ENCODE peak calls at places on chromosomes 4 and X, in five cellular contexts. V is H9, Q is mesendoderm, G is IMR-90, W is mesenchymal stem cell. A is an unnamed sample.

GRCh38 chrX:36867143-36867542 is 141.0 kb upstream of the FAM47C start:
- DNase-seq in G (peak), Q (peak), W (peak), V (no peak), A (peak)

GRCh38 chr4:57426779-57427395 is 316.7 kb upstream of the IGFBP7 start:
- DNase-seq in W (peak), G (peak), V (peak), Q (peak), A (peak)

GRCh38 chrX:82813671-82814078 is 694.4 kb upstream of the POU3F4 start:
- DNase-seq in G (peak), W (peak), Q (peak), V (no peak), A (no peak)

GRCh38 chr4:38782452-38783108 is at the start of gene TLR10:
- DNase-seq in G (peak), V (peak), W (peak), Q (peak), A (peak)

GRCh38 chrX:145826466-145826865 is 8.8 kb downstream of the SLITRK2 start:
- DNase-seq in W (no peak), Q (no peak), V (no peak), G (no peak), A (no peak)

GRCh38 chr4:5790546-5790857 is 79.5 kb downstream of the EVC start:
- DNase-seq in G (no peak), W (no peak), V (no peak), Q (no peak), A (no peak)

GRCh38 chrX:97685753-97686152 is 802.0 kb downstream of the RPA4 start:
- DNase-seq in W (peak), V (no peak), Q (peak), G (peak), A (no peak)

GRCh38 chrX:8374041-8374825 is 90.4 kb upstream of the VCX3B start:
- DNase-seq in G (no peak), Q (peak), W (no peak), V (no peak), A (no peak)

GRCh38 chr4:156575430-156576073 is 396.0 kb downstream of the PDGFC start:
- DNase-seq in W (no peak), Q (peak), V (peak), G (no peak), A (no peak)

GRCh38 chrX:39859991-39860861 is 237.5 kb downstream of the BCOR start:
- DNase-seq in Q (peak), W (peak), V (peak), G (peak), A (peak)

GRCh38 chrX:130083107-130083490 is 27.2 kb downstream of the ELF4 start:
- DNase-seq in W (no peak), G (no peak), V (no peak), Q (peak), A (no peak)

GRCh38 chrX:150913511-150913910 is 15.0 kb upstream of the CD99L2 start:
- DNase-seq in W (peak), Q (no peak), G (peak), V (no peak), A (no peak)

GRCh38 chrX:74133156-74133796 is 170.7 kb upstream of the ZCCHC13 start:
- DNase-seq in W (peak), G (peak), Q (peak), V (no peak), A (peak)

GRCh38 chr4:38235338-38235737 is 275.1 kb downstream of the PTTG2 start:
- DNase-seq in V (no peak), W (no peak), Q (no peak), G (no peak), A (no peak)

GRCh38 chr4:54090804-54091623 is 8.9 kb upstream of the GSX2 start:
- DNase-seq in V (peak), G (peak), W (peak), Q (no peak), A (no peak)

GRCh38 chr4:137650051-137650450 is 117.8 kb upstream of the PCDH18 start:
- DNase-seq in V (no peak), W (peak), G (peak), Q (no peak), A (no peak)

GRCh38 chr4:108029731-108030130 is 40.0 kb downstream of the HADH start:
- DNase-seq in W (peak), V (no peak), G (peak), Q (no peak), A (no peak)

GRCh38 chr4:94758700-94759399 is 1.1 kb downstream of the BMPR1B start:
- DNase-seq in V (peak), Q (peak), G (no peak), W (peak), A (peak)

GRCh38 chr4:180059216-180059881 is 2183.9 kb upstream of the TENM3 start:
- DNase-seq in G (no peak), V (peak), W (peak), Q (peak), A (peak)

GRCh38 chrX:94743478-94743877 is 1069.5 kb downstream of the FAM133A start:
- DNase-seq in G (no peak), W (no peak), Q (no peak), V (no peak), A (no peak)

GRCh38 chrX:118116308-118117068 is at the start of gene KLHL13:
- DNase-seq in G (peak), V (peak), W (no peak), Q (peak), A (peak)

GRCh38 chr4:62210521-62210920 is 1010.4 kb downstream of the ADGRL3 start:
- DNase-seq in V (no peak), W (peak), G (no peak), Q (no peak), A (no peak)

GRCh38 chr4:82555279-82555678 is 6.5 kb downstream of the TMEM150C start:
- DNase-seq in Q (peak), V (no peak), W (no peak), G (no peak), A (no peak)

GRCh38 chr4:154234576-154234975 is 257.0 kb downstream of the DCHS2 start:
- DNase-seq in G (no peak), Q (no peak), V (no peak), W (no peak), A (no peak)

GRCh38 chrX:153611298-153612095 is 12.6 kb upstream of the CCNQ start:
- DNase-seq in V (no peak), G (no peak), W (no peak), Q (no peak), A (no peak)

GRCh38 chr4:80751200-80751599 is 279.3 kb upstream of the BMP3 start:
- DNase-seq in Q (peak), V (peak), G (no peak), W (no peak), A (no peak)

GRCh38 chr4:25792200-25792791 is 70.5 kb downstream of the SEL1L3 start:
- DNase-seq in G (no peak), Q (peak), W (no peak), V (peak), A (no peak)

DNA sequence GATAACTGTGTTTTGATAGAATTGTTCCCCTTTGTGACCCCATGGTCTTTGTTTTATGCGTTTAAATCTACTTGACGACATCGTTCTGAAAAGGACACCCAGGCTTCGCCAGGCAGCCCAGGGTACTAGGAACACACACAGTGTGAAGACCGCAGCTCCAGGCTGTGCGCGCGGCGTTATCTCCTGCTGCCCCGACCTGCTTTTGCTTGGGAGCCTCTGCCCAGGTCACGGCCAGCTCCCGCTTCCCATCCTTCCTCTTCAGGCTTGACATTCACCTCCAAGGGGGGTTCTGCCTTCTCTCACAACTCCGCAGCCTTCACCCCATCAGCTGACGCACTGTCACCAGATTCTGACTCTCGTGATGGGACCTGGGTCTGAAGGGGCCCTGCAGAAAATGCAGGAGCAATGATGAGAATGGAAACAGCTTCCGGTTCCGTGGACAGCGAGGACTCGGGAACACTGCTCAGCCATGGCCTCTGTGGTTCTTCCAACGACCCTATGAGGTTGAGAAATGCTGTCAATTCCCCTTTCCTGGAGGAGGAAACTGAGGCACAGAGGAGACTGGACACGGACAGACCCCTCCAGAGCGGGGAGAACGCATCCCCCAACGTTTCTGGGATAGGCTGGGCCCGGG is 536 bp upstream of the HTRA3 start:
- DNase-seq in Q (no peak), G (no peak), W (no peak), V (no peak), A (no peak)
- H3K4ac ChIP-seq in Q (no peak), G (peak), W (peak), V (no peak), A (no peak)

GRCh38 chr4:48271048-48271452 is 1.4 kb upstream of the TEC start:
- DNase-seq in G (no peak), Q (peak), V (no peak), W (no peak), A (no peak)

GRCh38 chr4:48271626-48272025 is 2.0 kb upstream of the TEC start:
- DNase-seq in W (no peak), Q (no peak), V (no peak), G (no peak), A (no peak)

GRCh38 chr4:48270516-48270897 is 869 bp upstream of the TEC start:
- DNase-seq in G (no peak), Q (no peak), W (no peak), V (no peak), A (no peak)

GRCh38 chr4:48268956-48269860 is at the start of gene TEC:
- DNase-seq in V (peak), G (no peak), Q (peak), W (peak), A (peak)

DNA sequence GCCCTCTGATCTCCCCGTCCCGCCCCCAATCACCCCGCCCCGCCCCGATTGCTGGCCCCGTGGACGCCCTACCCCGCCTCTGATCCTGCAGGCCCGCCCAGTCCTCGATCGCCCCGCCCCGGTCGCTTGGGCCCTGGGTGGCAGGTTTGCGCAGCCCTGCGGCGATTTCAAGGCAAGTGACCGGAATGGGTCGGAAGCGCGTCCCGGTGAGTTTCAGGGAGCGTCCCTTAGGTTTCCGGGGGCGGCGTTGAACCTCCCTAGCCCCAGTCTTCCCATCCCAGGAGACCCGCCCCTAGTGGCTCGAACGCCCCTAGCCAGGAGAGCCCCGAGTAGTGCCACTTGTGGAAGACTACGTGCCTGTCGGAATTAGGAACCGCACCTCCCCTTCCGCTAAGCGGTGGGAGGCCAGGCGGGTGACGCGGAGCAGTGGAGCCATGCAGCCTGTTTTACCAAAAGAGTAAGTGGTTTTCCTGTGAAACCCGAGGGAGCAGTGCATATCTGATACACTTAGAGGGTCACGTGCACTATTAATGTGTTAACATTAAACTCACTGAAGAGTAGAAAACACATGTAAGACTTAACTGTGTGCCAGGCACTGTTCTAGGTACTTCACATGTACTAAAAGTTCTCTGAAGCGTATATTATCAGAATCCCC is 350 bp upstream of the TEC start:
- DNase-seq in V (peak), W (peak), G (peak), Q (peak), A (peak)
- H3K4ac ChIP-seq in V (no peak), W (no peak), G (peak), Q (no peak), A (no peak)

DNA sequence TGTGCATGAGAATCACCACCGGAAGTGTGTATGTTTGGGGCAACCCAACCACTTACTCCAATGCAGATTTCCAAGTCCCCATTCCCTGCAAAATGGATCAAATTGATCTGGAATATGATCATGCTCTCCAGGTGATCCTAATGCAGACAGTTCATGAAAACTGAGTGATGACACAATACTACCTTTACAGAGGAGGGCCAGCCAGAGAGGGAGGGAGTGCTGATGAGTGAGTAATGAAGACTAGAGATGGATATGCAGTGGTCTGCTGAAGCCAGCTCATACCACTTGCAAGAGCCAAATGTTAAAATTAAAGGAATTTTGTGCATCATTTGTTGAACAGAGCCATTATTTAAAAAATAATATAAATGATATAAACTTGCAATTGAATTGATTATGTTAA is 10.2 kb upstream of the CPE start:
- DNase-seq in G (no peak), V (no peak), Q (no peak), W (no peak), A (no peak)
- H3K4ac ChIP-seq in G (no peak), V (no peak), Q (no peak), W (no peak), A (no peak)

GRCh38 chrX:56784666-56785065 is 55.6 kb downstream of the NBDY start:
- DNase-seq in V (no peak), W (no peak), Q (no peak), G (no peak), A (no peak)
- H3K4ac ChIP-seq in V (no peak), W (no peak), Q (no peak), G (no peak), A (no peak)

DNA sequence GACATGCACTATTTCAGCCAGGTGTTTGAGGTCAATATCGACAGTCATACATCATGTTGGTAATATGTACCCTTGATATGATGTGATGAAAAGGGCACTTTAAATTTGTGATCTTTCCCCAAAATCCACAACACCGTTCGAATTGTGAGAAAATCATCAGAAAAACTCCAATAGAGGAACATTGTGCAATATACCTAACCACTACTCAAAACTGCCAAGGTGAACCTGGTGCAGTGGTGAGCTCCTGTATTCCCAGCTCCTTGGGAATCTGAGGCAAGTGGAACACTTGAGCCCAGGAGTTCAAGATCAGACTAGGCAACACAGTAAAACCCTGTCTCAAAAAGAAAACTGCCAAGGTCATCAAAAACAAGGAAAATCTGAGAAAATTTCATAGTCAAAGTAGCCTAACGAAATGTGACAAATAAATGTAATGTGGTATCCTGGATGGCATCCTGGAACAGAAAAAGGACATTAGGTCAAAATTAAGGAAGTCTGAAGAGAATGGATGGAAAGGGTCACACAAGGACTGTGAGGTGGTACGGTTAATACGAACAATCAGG is 55.6 kb upstream of the LSM6 start:
- DNase-seq in Q (no peak), V (no peak), W (no peak), G (no peak), A (no peak)
- H3K4ac ChIP-seq in Q (no peak), V (no peak), W (no peak), G (no peak), A (no peak)

GRCh38 chr4:1771555-1772305 is 21.4 kb upstream of the FGFR3 start:
- DNase-seq in V (no peak), G (no peak), Q (no peak), W (no peak), A (no peak)

GRCh38 chr4:1770245-1770644 is 22.8 kb upstream of the FGFR3 start:
- DNase-seq in Q (no peak), W (no peak), V (no peak), G (no peak), A (no peak)

GRCh38 chr4:1772869-1773538 is 20.1 kb upstream of the FGFR3 start:
- DNase-seq in V (no peak), G (no peak), Q (no peak), W (no peak), A (no peak)

GRCh38 chr4:1769692-1770091 is 23.4 kb upstream of the FGFR3 start:
- DNase-seq in W (no peak), Q (no peak), G (no peak), V (no peak), A (no peak)

DNA sequence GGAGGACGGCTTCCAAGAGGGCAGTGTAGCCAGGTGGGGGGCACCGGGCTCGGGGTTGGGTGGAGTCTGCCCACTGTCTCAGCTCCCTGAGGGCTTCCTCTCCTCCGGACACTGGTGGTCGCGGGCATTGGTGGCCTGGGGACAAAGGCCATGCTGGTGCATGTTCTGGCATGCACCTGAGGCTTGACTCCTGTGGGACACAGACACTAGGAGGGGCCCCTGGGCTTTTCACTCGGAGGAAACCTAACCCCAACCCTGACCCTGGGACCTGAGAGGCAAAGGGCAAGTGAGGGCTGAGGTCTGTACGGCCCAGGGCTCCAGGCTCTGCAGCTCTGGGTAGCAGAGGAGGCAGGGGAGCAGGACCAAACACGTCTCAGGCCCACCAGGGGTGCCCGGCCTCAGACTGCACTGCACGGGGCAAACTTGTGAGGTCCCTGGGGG is 22.3 kb upstream of the FGFR3 start:
- DNase-seq in V (no peak), Q (no peak), G (no peak), W (no peak), A (no peak)
- H3K4ac ChIP-seq in V (no peak), Q (no peak), G (no peak), W (no peak), A (no peak)

GRCh38 chr4:185296665-185297460 is 87.5 kb downstream of the SNX25 start:
- DNase-seq in G (no peak), W (no peak), Q (no peak), V (no peak), A (no peak)

GRCh38 chr4:185304541-185304940 is 91.2 kb downstream of the LRP2BP start:
- DNase-seq in G (peak), Q (no peak), W (no peak), V (no peak), A (no peak)

GRCh38 chr4:185293202-185293601 is 83.8 kb downstream of the SNX25 start:
- DNase-seq in G (no peak), W (no peak), Q (no peak), V (no peak), A (no peak)

GRCh38 chr4:185298728-185299394 is 89.5 kb downstream of the SNX25 start:
- DNase-seq in Q (no peak), G (no peak), V (no peak), W (no peak), A (no peak)
- H3K4ac ChIP-seq in Q (no peak), G (no peak), V (no peak), W (no peak), A (no peak)

GRCh38 chrX:77743720-77744119 is 42.3 kb downstream of the ATRX start:
- DNase-seq in V (no peak), W (peak), Q (peak), G (peak), A (no peak)
- H3K4ac ChIP-seq in V (no peak), W (no peak), Q (no peak), G (no peak), A (no peak)

GRCh38 chrX:115561605-115562491 is 874 bp downstream of the PLS3 start:
- DNase-seq in Q (peak), G (peak), W (peak), V (peak), A (peak)

GRCh38 chrX:115560211-115560977 is 580 bp upstream of the PLS3 start:
- DNase-seq in Q (peak), G (peak), V (no peak), W (peak), A (no peak)

GRCh38 chrX:115562492-115562872 is 1.5 kb downstream of the PLS3 start:
- DNase-seq in V (peak), W (peak), Q (peak), G (peak), A (peak)

GRCh38 chrX:115559672-115560071 is 1.3 kb upstream of the PLS3 start:
- DNase-seq in W (no peak), V (no peak), G (no peak), Q (no peak), A (no peak)

DNA sequence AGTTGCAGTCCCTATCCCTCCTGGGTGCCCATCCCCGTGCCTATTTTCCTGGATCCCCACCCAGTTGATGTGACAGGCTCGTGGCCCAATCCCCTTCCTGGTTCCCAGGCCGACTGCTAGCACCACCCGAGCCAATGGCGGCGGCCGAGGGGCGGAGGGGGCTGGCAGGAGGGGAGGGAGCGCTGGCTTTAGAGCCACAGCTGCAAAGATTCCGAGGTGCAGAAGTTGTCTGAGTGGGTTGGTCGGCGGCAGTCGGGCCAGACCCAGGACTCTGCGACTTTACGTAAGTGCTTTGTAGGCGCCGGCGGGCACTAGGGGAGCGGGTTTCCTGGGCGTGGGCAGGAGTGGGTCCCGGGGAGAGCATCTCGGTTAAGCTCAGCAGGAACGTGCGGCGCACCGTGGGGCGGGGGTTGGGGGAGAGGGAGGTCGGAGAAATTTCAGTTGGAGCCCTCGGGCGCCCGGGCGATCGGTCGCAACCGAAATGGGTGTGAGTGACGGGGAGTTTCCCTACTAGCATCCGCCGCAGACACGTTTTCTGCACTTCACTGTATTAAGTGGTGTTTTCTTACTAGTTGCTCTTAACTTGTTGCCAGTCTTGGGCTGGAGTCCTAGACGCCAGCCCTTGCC is at the start of gene PLS3:
- DNase-seq in Q (peak), W (peak), G (peak), V (peak), A (peak)
- H3K4ac ChIP-seq in Q (peak), W (peak), G (peak), V (no peak), A (no peak)